ENCODE peak calls at places on chromosome 13, in five cellular contexts. M is stimulated activated CD4-positive, alpha-beta T cell treated with anti-CD3 and anti-CD28 coated beads, Interleukin-4, amount 100 ng/mL, for 1 hour; D is OCI-LY7; K is AG09309; N is AG08395. I is an unnamed sample.

GRCh38 chr13:44382635-44383145 is 9.1 kb downstream of the SERP2 start:
- DNase-seq in M (no peak), D (no peak), K (no peak), N (no peak), I (no peak)

GRCh38 chr13:104006625-104007061 is 940.4 kb upstream of the SLC10A2 start:
- DNase-seq in M (no peak), D (no peak), K (no peak), N (no peak), I (no peak)

GRCh38 chr13:102718746-102719145 is 23.9 kb upstream of the METTL21C start:
- DNase-seq in M (no peak), D (no peak), K (no peak), N (no peak), I (no peak)

GRCh38 chr13:49998714-49999624 is 2.1 kb downstream of the TRIM13 start:
- DNase-seq in M (no peak), D (no peak), K (no peak), N (no peak), I (no peak)

GRCh38 chr13:110699148-110700145 is 6.5 kb downstream of the CARS2 start:
- DNase-seq in M (no peak), D (no peak), K (no peak), N (no peak), I (no peak)

GRCh38 chr13:95564948-95565347 is 12.4 kb downstream of the CLDN10 start:
- DNase-seq in M (no peak), D (no peak), K (peak; percentile 48), N (peak; percentile 33), I (peak; percentile 67)

GRCh38 chr13:94369862-94370491 is 109.5 kb downstream of the DCT start:
- DNase-seq in M (no peak), D (no peak), K (no peak), N (no peak), I (no peak)

GRCh38 chr13:93226623-93227279 is at the start of gene GPC6:
- DNase-seq in M (no peak), D (no peak), K (peak; percentile 88), N (peak; percentile 68), I (peak; percentile 89)

GRCh38 chr13:98509271-98510155 is 67.4 kb downstream of the STK24 start:
- DNase-seq in M (peak; percentile 41), D (no peak), K (peak; percentile 78), N (peak; percentile 89), I (peak; percentile 90)

GRCh38 chr13:44079413-44080205 is 199.9 kb downstream of the LACC1 start:
- DNase-seq in M (no peak), D (no peak), K (no peak), N (no peak), I (no peak)

GRCh38 chr13:113922412-113923118 is 51.3 kb downstream of the C13orf46 start:
- DNase-seq in M (no peak), D (no peak), K (no peak), N (no peak), I (no peak)

GRCh38 chr13:110450941-110451340 is 110.6 kb downstream of the RAB20 start:
- DNase-seq in M (no peak), D (no peak), K (no peak), N (no peak), I (no peak)

GRCh38 chr13:27171244-27171829 is at the start of gene USP12:
- DNase-seq in M (peak; percentile 58), D (peak; percentile 63), K (no peak), N (peak; percentile 20), I (no peak)

I was measured in stromal cell of bone marrow.